ENCODE peak calls at places on chromosomes 13 and 19, in eight cellular contexts. Q is breast epithelium, C is tibial artery, H is aorta, B is AG04450, P is tibial nerve, L is mesendoderm, S is ovary. I is an unnamed sample.

GRCh38 chr19:30086916-30087315 is 144.9 kb downstream of the URI1 start:
- DNase-seq in Q (no peak), C (no peak), H (no peak), B (no peak), P (no peak), L (no peak), S (no peak), I (no peak)

GRCh38 chr19:18683955-18684641 is 618 bp downstream of the CRTC1 start:
- DNase-seq in Q (no peak), C (no peak), H (no peak), B (no peak), P (no peak), L (no peak), S (peak), I (no peak)

GRCh38 chr13:44075113-44075512 is 195.4 kb downstream of the LACC1 start:
- DNase-seq in Q (no peak), C (no peak), H (no peak), B (no peak), P (no peak), L (no peak), S (no peak), I (no peak)

GRCh38 chr13:90717451-90717936 is 630.0 kb upstream of the MIR17HG start:
- DNase-seq in Q (no peak), C (no peak), H (no peak), B (no peak), P (no peak), L (peak), S (no peak), I (no peak)

GRCh38 chr13:23724196-23724970 is 154.2 kb downstream of the TNFRSF19 start:
- DNase-seq in Q (no peak), C (no peak), H (no peak), B (no peak), P (no peak), L (peak), S (no peak), I (no peak)

GRCh38 chr13:93932901-93933300 is 546.6 kb downstream of the DCT start:
- DNase-seq in Q (no peak), C (no peak), H (no peak), B (no peak), P (no peak), L (no peak), S (no peak), I (no peak)

GRCh38 chr13:74325106-74325505 is 190.9 kb upstream of the KLF12 start:
- DNase-seq in Q (no peak), C (no peak), H (no peak), B (peak), P (peak), L (no peak), S (peak), I (no peak)

GRCh38 chr19:11196406-11197287 is 698 bp downstream of the KANK2 start:
- DNase-seq in Q (no peak), C (no peak), H (peak), B (no peak), P (no peak), L (peak), S (peak), I (no peak)

GRCh38 chr19:4042731-4043082 is 24.0 kb downstream of the ZBTB7A start:
- DNase-seq in Q (peak), C (no peak), H (no peak), B (no peak), P (no peak), L (no peak), S (no peak), I (no peak)

GRCh38 chr19:21045028-21045427 is 24.6 kb downstream of the ZNF430 start:
- DNase-seq in Q (no peak), C (no peak), H (no peak), B (no peak), P (no peak), L (no peak), S (no peak), I (no peak)

GRCh38 chr13:27826379-27827353 is 34.4 kb downstream of the GSX1 start:
- DNase-seq in Q (peak), C (peak), H (peak), B (peak), P (peak), L (peak), S (peak), I (peak)
- H3K4me3 ChIP-seq in Q (peak), C (peak), H (no peak), B (peak), P (no peak), L (no peak), S (no peak), I (peak)

GRCh38 chr19:34023381-34023780 is 148.9 kb upstream of the LSM14A start:
- DNase-seq in Q (no peak), C (no peak), H (no peak), B (no peak), P (no peak), L (no peak), S (no peak), I (no peak)

GRCh38 chr19:34017024-34017423 is 155.3 kb upstream of the LSM14A start:
- DNase-seq in Q (no peak), C (no peak), H (no peak), B (no peak), P (no peak), L (no peak), S (no peak), I (no peak)

DNA sequence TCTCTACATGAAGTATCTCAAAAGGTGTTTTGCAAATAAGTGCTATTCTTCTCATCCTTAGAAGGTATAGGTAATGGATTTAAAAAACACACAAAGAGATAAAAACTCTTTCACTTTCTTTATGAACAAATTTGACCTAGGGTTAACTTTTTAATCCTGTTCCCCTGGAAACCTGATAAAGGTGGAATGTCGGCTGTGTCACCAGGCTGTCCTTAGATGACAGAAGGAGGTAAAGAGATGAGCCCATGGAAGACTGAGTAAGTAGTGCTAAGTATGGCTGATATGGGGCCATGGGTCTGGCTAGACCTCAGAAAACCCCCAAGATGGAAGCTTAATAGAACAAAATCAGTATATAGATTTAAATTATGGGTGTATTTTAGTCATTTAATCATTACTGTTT is 153.8 kb upstream of the LSM14A start:
- DNase-seq in Q (no peak), C (no peak), H (no peak), B (no peak), P (no peak), L (peak), S (no peak), I (no peak)
- H3K4me3 ChIP-seq in Q (no peak), C (no peak), H (no peak), B (no peak), P (no peak), L (no peak), S (no peak), I (no peak)

GRCh38 chr19:51792932-51793331 is 2.0 kb upstream of the FPR3 start:
- DNase-seq in Q (no peak), C (no peak), H (no peak), B (no peak), P (no peak), L (no peak), S (no peak), I (no peak)

GRCh38 chr19:51798127-51798526 is 3.2 kb downstream of the FPR3 start:
- DNase-seq in Q (no peak), C (no peak), H (no peak), B (no peak), P (no peak), L (peak), S (no peak), I (no peak)

GRCh38 chr19:51794865-51795490 is at the start of gene FPR3:
- DNase-seq in Q (no peak), C (no peak), H (no peak), B (no peak), P (no peak), L (no peak), S (no peak), I (no peak)

GRCh38 chr19:51796195-51796679 is 1.3 kb downstream of the FPR3 start:
- DNase-seq in Q (no peak), C (peak), H (no peak), B (no peak), P (no peak), L (no peak), S (no peak), I (no peak)

GRCh38 chr19:51793994-51794393 is 963 bp upstream of the FPR3 start:
- DNase-seq in Q (no peak), C (no peak), H (no peak), B (no peak), P (no peak), L (no peak), S (no peak), I (no peak)
- H3K4me3 ChIP-seq in Q (no peak), C (no peak), H (no peak), B (no peak), P (no peak), L (no peak), S (no peak), I (no peak)

GRCh38 chr19:35054626-35055025 is 13.1 kb downstream of the HPN start:
- DNase-seq in Q (no peak), C (no peak), H (no peak), B (no peak), P (no peak), L (no peak), S (no peak), I (no peak)

GRCh38 chr19:35056513-35057063 is 15.1 kb downstream of the HPN start:
- DNase-seq in Q (no peak), C (no peak), H (no peak), B (no peak), P (no peak), L (no peak), S (no peak), I (no peak)

GRCh38 chr19:35053667-35054293 is 12.3 kb downstream of the HPN start:
- DNase-seq in Q (no peak), C (no peak), H (no peak), B (no peak), P (no peak), L (no peak), S (no peak), I (no peak)

GRCh38 chr19:35058370-35058769 is 16.8 kb downstream of the HPN start:
- DNase-seq in Q (no peak), C (no peak), H (no peak), B (no peak), P (no peak), L (no peak), S (no peak), I (no peak)

DNA sequence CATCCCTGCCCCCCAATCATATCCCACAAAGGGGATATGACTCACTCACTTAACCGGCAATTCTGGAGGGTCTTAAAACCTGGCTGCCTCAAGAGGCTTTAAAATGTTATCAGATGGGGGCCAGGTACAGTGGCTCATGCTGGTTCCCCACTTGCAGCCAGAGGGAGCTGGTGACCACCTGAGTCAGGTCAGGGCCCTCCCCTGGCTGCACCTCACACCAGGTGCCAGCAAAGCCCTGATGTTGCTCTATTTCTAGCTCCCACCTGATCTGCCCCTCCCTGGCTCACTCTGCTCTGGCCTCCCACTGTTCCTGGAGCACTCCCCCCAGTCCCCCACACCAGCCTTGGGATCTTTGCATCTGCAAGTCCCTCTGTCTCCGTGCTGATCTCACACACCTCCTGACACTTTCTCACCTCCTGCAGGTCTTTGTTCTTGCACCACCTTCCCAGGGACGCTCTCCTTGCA is 14.2 kb downstream of the HPN start:
- DNase-seq in Q (no peak), C (no peak), H (no peak), B (no peak), P (no peak), L (peak), S (no peak), I (no peak)
- H3K4me3 ChIP-seq in Q (no peak), C (no peak), H (no peak), B (no peak), P (no peak), L (no peak), S (no peak), I (no peak)

DNA sequence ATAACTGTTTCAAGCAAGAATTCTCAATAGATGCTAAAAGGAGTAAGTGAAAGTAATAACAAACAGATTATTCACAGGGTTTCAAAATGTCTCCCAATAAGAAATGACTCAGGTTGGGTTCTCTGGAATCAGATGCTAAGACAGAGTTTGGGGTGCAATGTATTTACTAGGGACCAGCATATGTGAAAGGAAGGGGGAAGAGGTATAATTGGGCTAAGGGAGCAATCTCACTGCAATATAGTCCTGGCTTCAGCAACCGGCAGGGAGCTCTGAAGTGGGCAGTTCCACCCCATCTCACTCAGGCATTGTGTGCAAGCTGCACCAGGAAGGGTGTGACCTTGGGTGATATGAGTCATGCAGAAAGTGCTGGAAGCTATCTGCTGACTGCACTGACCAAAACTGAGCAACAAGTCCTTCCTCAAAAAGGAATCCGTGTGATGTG is 23.4 kb downstream of the ZDHHC20 start:
- DNase-seq in Q (no peak), C (peak), H (no peak), B (peak), P (peak), L (peak), S (no peak), I (peak)
- H3K4me3 ChIP-seq in Q (no peak), C (no peak), H (no peak), B (no peak), P (no peak), L (no peak), S (no peak), I (no peak)

DNA sequence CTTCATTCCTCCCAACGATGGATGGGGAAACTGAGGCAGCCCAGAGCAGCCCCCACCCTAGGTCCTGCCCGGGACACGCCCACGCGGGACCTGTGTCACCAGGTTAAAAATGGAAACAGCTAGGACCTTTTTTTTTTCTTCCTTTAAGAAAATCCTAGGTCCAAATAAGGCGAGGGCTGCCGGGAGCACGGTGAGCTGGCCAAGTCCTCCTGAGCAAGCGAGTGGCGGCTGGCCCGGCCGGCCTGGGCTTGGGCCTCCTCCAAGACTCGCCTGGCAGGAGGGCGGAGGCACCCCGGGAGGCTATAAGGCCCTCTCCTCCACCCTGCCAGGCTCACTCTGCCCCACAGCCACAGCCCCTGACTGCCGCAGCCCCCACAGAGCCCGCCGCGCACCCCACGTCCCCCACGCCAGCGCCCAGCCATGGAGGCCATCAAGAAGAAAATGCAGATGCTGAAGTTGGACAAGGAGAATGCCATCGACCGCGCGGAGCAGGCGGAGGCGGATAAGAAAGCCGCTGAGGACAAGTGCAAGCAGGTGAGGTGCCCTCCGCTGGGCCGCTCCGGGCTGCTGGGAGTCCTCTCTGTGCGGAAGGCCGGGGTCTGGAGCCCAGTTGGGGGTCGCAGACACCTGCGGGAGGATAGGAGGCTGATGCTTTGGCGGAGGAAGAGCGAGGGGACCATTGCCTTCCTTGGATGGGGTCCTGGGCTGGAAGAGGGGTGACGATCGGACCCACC is 8.9 kb upstream of the TPM4 start:
- DNase-seq in Q (peak), C (peak), H (peak), B (peak), P (no peak), L (no peak), S (peak), I (no peak)
- H3K4me3 ChIP-seq in Q (peak), C (peak), H (peak), B (peak), P (no peak), L (no peak), S (peak), I (peak)

GRCh38 chr13:51760592-51760991 is 43.4 kb downstream of the DHRS12 start:
- DNase-seq in Q (no peak), C (no peak), H (peak), B (no peak), P (no peak), L (no peak), S (no peak), I (no peak)
- H3K4me3 ChIP-seq in Q (no peak), C (no peak), H (no peak), B (no peak), P (no peak), L (no peak), S (no peak), I (no peak)

DNA sequence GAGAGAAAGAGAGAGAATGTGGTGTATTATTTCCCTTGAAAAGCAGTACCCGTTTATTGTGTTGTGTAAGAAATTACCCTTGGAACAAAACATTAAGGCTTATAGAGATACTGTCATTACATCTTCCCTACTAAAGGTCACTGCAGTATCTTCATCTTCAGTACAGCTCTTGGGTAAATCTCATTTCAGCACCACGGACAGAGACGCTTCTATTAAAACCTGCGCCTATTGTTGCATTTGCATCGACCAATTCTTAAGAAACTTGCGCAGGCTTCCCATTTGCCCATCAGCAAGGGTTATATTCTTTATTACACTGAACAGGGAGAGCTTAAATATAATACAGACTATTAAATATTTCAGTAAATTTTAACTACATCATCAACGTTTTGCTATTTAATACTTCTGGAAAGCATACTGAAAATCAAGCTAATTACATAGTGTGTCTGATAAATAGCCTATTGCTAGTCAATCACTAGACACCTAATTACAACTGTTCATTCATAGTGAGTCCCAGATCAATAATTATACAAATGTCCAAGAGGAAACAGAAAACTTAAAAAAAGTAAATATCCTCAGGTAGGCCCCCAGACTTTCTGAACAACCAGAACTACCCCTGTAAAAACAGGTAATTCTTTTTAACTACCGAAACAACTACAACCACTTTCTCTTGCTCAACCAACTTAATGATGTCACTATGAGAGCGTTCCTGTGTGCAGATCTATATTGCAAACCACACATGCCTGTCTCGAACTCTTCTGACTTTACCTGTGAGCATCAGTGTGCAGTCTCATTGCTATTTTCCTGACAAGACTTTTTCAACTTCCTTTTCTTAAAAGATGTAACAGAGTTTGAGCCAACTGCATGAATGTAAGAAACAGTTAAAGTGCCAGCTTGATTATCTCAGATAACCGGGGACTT is 350.5 kb downstream of the LIG4 start:
- DNase-seq in Q (no peak), C (no peak), H (no peak), B (peak), P (peak), L (peak), S (peak), I (no peak)
- H3K4me3 ChIP-seq in Q (no peak), C (no peak), H (no peak), B (peak), P (no peak), L (peak), S (no peak), I (no peak)

GRCh38 chr19:45218426-45218825 is 26.8 kb downstream of the EXOC3L2 start:
- DNase-seq in Q (no peak), C (no peak), H (no peak), B (no peak), P (no peak), L (no peak), S (no peak), I (no peak)

GRCh38 chr19:45218887-45219780 is 26.1 kb downstream of the EXOC3L2 start:
- DNase-seq in Q (no peak), C (no peak), H (no peak), B (no peak), P (no peak), L (no peak), S (no peak), I (no peak)

GRCh38 chr19:45216677-45217076 is 28.5 kb downstream of the EXOC3L2 start:
- DNase-seq in Q (no peak), C (no peak), H (no peak), B (no peak), P (no peak), L (no peak), S (no peak), I (no peak)

GRCh38 chr19:45217957-45218334 is 27.3 kb downstream of the EXOC3L2 start:
- DNase-seq in Q (no peak), C (no peak), H (no peak), B (no peak), P (no peak), L (no peak), S (no peak), I (no peak)

GRCh38 chr19:45217193-45217956 is 27.8 kb downstream of the EXOC3L2 start:
- DNase-seq in Q (no peak), C (no peak), H (peak), B (no peak), P (no peak), L (no peak), S (no peak), I (no peak)
- H3K4me3 ChIP-seq in Q (no peak), C (no peak), H (no peak), B (peak), P (no peak), L (no peak), S (no peak), I (no peak)